ENCODE peak calls at places on chromosomes 1 and 21, in four cellular contexts. Q is Calu3, L is HCT116, P is NCI-H510A treated with DMSO at 0.1 percent for 48 hours. S is an unnamed sample.

GRCh38 chr1:174398246-174398645 is 49.5 kb upstream of the GPR52 start:
- DNase-seq in L (no peak), P (no peak), Q (no peak), S (no peak)

GRCh38 chr1:59204001-59204400 is 92.9 kb upstream of the FGGY start:
- DNase-seq in P (no peak), L (no peak), Q (peak; percentile 15), S (no peak)

GRCh38 chr1:87404306-87404705 is 75.6 kb downstream of the LMO4 start:
- DNase-seq in P (no peak), L (no peak), Q (no peak), S (peak; percentile 44)

GRCh38 chr21:35925497-35925896 is 134.8 kb downstream of the SETD4 start:
- DNase-seq in Q (peak; percentile 65), L (no peak), P (no peak), S (peak; percentile 68)

GRCh38 chr1:11835441-11836225 is 11.9 kb downstream of the NPPA start:
- DNase-seq in L (no peak), P (no peak), Q (no peak), S (no peak)

GRCh38 chr1:161163793-161164192 is 2.4 kb upstream of the PPOX start:
- DNase-seq in Q (no peak), L (no peak), P (no peak), S (no peak)

GRCh38 chr21:45979651-45980050 is 1.9 kb upstream of the COL6A1 start:
- DNase-seq in P (no peak), L (no peak), Q (no peak), S (no peak)

GRCh38 chr1:1183221-1183747 is 9.6 kb downstream of the TTLL10 start:
- DNase-seq in P (no peak), Q (no peak), L (no peak), S (no peak)

GRCh38 chr1:116666747-116667576 is 571 bp downstream of the IGSF3 start:
- DNase-seq in Q (peak; percentile 6), P (no peak), L (no peak), S (peak; percentile 46)

GRCh38 chr1:244063498-244063897 is 12.4 kb downstream of the ZBTB18 start:
- DNase-seq in Q (no peak), P (no peak), L (no peak), S (no peak)

GRCh38 chr1:200535605-200536004 is 84.9 kb downstream of the KIF14 start:
- DNase-seq in Q (peak; percentile 63), P (no peak), L (peak; percentile 63), S (peak; percentile 86)

GRCh38 chr1:47771766-47772165 is 225.4 kb downstream of the TRABD2B start:
- DNase-seq in L (no peak), Q (no peak), P (peak; percentile 27), S (no peak)

GRCh38 chr1:68207129-68207689 is 25.1 kb downstream of the WLS start:
- DNase-seq in L (no peak), Q (no peak), P (no peak), S (peak; percentile 48)

GRCh38 chr1:18819211-18819610 is 40.2 kb downstream of the TAS1R2 start:
- DNase-seq in Q (no peak), L (no peak), P (no peak), S (no peak)

GRCh38 chr1:12618661-12619395 is 818 bp upstream of the DHRS3 start:
- DNase-seq in L (peak; percentile 78), P (peak; percentile 61), Q (peak; percentile 75), S (peak; percentile 99)

GRCh38 chr1:27403065-27403726 is 10.8 kb downstream of the GPR3 start:
- DNase-seq in Q (no peak), P (no peak), L (no peak), S (peak; percentile 73)

GRCh38 chr21:42125571-42126544 is 54.7 kb downstream of the UMODL1 start:
- DNase-seq in P (peak; percentile 57), L (no peak), Q (no peak), S (peak; percentile 41)

GRCh38 chr21:45834026-45834715 is 147.4 kb upstream of the COL6A1 start:
- DNase-seq in P (no peak), L (no peak), Q (no peak), S (no peak)

GRCh38 chr1:31714442-31715096 is 10.8 kb upstream of the COL16A1 start:
- DNase-seq in P (no peak), L (no peak), Q (no peak), S (peak; percentile 56)

GRCh38 chr1:238777551-238777950 is 608.8 kb upstream of the CHRM3 start:
- DNase-seq in Q (no peak), L (no peak), P (no peak), S (no peak)

GRCh38 chr1:236534164-236534651 is 10.4 kb downstream of the LGALS8 start:
- DNase-seq in P (no peak), Q (no peak), L (no peak), S (peak; percentile 67)

GRCh38 chr1:203667616-203668015 is 41.0 kb downstream of the ATP2B4 start:
- DNase-seq in L (no peak), Q (no peak), P (no peak), S (no peak)

GRCh38 chr21:42016364-42016985 is 6.3 kb upstream of the ZBTB21 start:
- DNase-seq in Q (no peak), P (no peak), L (no peak), S (no peak)

GRCh38 chr21:42187976-42188653 is 30.8 kb upstream of the ABCG1 start:
- DNase-seq in L (no peak), Q (no peak), P (no peak), S (peak; percentile 46)